ENCODE peak calls at places on chromosomes 13 and 19, in four cellular contexts. I is left ventricle myocardium inferior, R is ascending aorta, Y is transverse colon. Z is an unnamed sample.

GRCh38 chr19:47018923-47019322 is 714 bp upstream of the NPAS1 start:
- DNase-seq in I (no peak), R (no peak), Y (no peak), Z (no peak)

GRCh38 chr13:110722971-110723370 is 9.5 kb downstream of the ING1 start:
- DNase-seq in I (no peak), R (no peak), Y (no peak), Z (no peak)

GRCh38 chr13:68540244-68540643 is 1310.1 kb upstream of the PCDH9 start:
- DNase-seq in I (no peak), R (no peak), Y (no peak), Z (no peak)

GRCh38 chr19:18607222-18608101 is 863 bp upstream of the CRLF1 start:
- DNase-seq in I (no peak), R (no peak), Y (no peak), Z (no peak)

GRCh38 chr13:45413826-45414312 is 4.3 kb downstream of the SLC25A30 start:
- DNase-seq in I (no peak), R (no peak), Y (no peak), Z (no peak)

GRCh38 chr13:28347456-28348371 is 147.2 kb downstream of the FLT1 start:
- DNase-seq in I (no peak), R (no peak), Y (no peak), Z (peak)

GRCh38 chr19:4977299-4978174 is 8.6 kb downstream of the KDM4B start:
- DNase-seq in I (peak), R (no peak), Y (peak), Z (peak)

GRCh38 chr19:43574424-43575155 is 737 bp downstream of the XRCC1 start:
- DNase-seq in I (no peak), R (no peak), Y (no peak), Z (no peak)

GRCh38 chr13:61170791-61171330 is 244.8 kb downstream of the PCDH20 start:
- DNase-seq in I (peak), R (no peak), Y (no peak), Z (no peak)

GRCh38 chr13:19781526-19781925 is 1.2 kb downstream of the PSPC1 start:
- DNase-seq in I (no peak), R (no peak), Y (no peak), Z (peak)

GRCh38 chr19:13621413-13621812 is 115.1 kb upstream of the CACNA1A start:
- DNase-seq in I (no peak), R (no peak), Y (no peak), Z (peak)

GRCh38 chr13:32175943-32176342 is 139.2 kb downstream of the ZAR1L start:
- DNase-seq in I (no peak), R (no peak), Y (no peak), Z (no peak)

GRCh38 chr19:19185853-19186728 is 5.9 kb downstream of the BORCS8 start:
- DNase-seq in I (no peak), R (no peak), Y (peak), Z (peak)

GRCh38 chr13:101258071-101258470 is 158.2 kb downstream of the NALCN start:
- DNase-seq in I (no peak), R (no peak), Y (no peak), Z (peak)

GRCh38 chr13:46962286-46962941 is 65.6 kb upstream of the HTR2A start:
- DNase-seq in I (no peak), R (no peak), Y (no peak), Z (peak)

GRCh38 chr13:36673838-36674326 is at the start of gene SERTM1:
- DNase-seq in I (peak), R (no peak), Y (no peak), Z (peak)

GRCh38 chr13:19888799-19889198 is 25.4 kb upstream of the ZMYM5 start:
- DNase-seq in I (no peak), R (no peak), Y (no peak), Z (peak)

GRCh38 chr13:36332986-36333385 is 13.2 kb downstream of the SPART start:
- DNase-seq in I (no peak), R (no peak), Y (no peak), Z (peak)

GRCh38 chr19:48403606-48404005 is 10.1 kb downstream of the GRIN2D start:
- DNase-seq in I (no peak), R (no peak), Y (peak), Z (peak)

GRCh38 chr13:40193290-40194203 is 472.9 kb downstream of the FOXO1 start:
- DNase-seq in I (no peak), R (no peak), Y (no peak), Z (peak)

DNA sequence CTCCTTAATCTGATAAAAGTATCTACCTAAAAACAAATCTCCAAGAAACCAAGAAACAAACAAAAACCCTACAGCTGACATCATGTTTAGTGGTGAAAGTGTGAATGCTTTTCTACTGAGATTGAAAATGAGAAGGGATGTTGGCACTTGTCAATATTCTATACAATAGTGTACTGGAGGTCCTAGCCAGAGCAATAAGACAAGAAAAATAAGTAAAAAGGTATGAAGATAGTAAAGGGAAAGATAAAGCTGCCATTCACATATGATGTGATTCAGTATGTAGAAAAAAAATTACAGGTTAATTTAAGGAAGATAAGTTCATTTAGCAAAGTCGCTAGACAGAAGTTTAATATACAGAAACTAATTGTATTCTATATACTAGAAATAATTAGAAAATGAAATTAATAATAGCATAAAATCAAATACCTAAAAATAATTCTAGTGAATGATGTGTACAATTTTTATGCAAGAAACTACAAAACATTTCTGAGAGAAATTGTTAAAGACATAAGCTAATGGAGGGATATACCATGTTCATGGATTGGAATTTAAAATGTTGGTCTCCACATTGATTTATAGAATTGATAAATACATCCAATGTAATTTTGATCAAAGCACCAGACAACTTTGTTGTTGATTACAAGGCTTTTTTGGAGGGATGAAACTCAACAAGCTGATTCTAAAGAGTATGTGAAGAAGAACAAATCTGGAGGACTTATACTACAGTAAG is 2.4 kb upstream of the SLC7A10 start:
- DNase-seq in I (no peak), R (no peak), Y (no peak), Z (no peak)
- H3K4me3 ChIP-seq in I (no peak), R (no peak), Y (no peak), Z (no peak)

GRCh38 chr13:43036386-43037220 is 13.2 kb downstream of the DNAJC15 start:
- DNase-seq in I (peak), R (no peak), Y (no peak), Z (peak)
- H3K4me3 ChIP-seq in I (peak), R (peak), Y (no peak), Z (no peak)

DNA sequence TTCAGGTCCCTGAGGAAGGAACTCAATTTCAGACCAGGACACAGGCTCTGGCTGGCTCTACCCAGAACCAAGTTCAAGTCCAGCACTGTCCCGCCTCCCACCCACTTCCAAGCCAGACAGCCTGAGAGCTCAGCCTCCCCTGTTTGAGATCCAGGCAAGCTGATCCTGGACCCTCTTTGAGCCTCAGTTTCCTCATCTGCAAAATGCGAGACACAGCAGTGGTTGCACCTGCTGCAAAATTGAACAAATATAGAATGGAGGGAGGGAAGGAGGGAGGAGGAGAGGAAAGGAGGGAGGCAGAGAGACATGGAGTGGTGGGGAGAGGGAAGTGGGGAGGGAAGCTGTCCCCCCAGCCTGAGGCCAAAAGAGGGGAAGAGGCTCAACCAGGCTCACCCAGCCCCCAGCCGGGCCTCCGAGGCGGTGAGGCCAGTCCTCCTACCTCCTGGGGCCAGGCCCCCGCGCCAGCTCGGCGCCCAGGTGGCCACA is 721 bp downstream of the TMEM221 start:
- DNase-seq in I (no peak), R (no peak), Y (no peak), Z (no peak)
- H3K4me3 ChIP-seq in I (peak), R (peak), Y (peak), Z (peak)

DNA sequence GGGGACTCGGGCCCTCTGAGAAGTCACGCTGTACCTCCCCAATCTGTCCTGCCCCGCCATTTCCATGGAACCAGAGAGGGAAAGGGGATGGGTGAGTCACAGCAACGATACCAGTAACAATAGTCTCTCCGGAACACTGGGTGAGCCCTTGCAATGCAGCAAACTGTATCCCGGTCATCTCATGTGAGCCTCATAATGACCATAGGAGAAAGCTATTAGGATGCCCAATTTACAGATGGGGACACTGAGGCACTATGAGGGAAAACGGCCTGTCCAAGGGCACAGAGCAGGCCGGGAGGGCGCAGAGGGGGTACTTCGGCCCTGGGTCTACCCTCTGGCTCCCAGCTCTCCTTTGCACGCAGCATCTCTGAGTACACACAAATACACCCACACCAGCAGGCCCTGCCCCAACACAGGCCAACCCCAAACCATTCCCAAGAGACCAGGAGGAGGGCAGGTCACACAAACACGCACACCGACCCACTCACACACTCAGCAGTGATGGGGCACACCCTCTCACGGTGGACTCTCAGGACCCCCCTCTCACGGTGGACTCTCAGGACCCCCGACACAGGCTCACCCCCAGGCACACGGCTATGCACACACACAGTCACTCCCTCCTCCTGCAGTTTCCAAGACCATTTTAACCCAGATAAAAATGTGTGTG is 18.2 kb downstream of the LRRC4B start:
- DNase-seq in I (no peak), R (no peak), Y (no peak), Z (no peak)
- H3K4me3 ChIP-seq in I (no peak), R (peak), Y (no peak), Z (no peak)

DNA sequence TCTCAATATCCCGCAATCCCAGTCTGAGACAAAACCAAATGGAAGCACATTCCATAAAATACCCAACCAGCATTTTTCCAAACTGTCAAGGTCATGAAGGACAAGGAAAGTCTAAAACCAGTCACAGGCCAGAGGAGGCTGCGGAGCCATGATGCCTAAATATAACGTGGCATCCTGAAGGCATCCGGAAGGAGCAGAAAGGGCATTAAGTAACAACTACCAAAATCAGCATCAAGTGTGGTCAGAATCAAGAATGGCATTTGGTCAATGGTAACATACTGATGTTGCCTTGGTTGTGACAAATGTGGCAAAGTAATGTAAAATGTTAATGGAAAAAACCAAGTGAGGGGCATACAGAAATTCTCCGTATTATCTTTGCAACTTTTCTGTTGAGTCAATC is 3.5 kb upstream of the ATF5 start:
- DNase-seq in I (no peak), R (no peak), Y (no peak), Z (no peak)
- H3K4me3 ChIP-seq in I (no peak), R (no peak), Y (no peak), Z (no peak)